ENCODE peak calls at places on chromosomes 6 and 20, in five cellular contexts. One of them, this sample, is unnamed.

GRCh38 chr6:81865712-81866111 is 113.2 kb upstream of the TENT5A start:
- DNase-seq in cardiac fibroblast: peak; percentile 51
- DNase-seq in cardiac muscle cell: no peak
- DNase-seq in activated CD8-positive, alpha-beta memory T cell treated with anti-CD3 and anti-CD28 coated beads for 1 hour: no peak
- DNase-seq in epithelial cell of esophagus: peak; percentile 59
- DNase-seq in this sample: no peak

GRCh38 chr6:391559-392440 is at the start of gene IRF4:
- DNase-seq in cardiac fibroblast: peak; percentile 5
- DNase-seq in cardiac muscle cell: no peak
- DNase-seq in activated CD8-positive, alpha-beta memory T cell treated with anti-CD3 and anti-CD28 coated beads for 1 hour: no peak
- DNase-seq in epithelial cell of esophagus: peak; percentile 9
- DNase-seq in this sample: no peak

GRCh38 chr6:39950125-39950720 is 16.0 kb upstream of the MOCS1 start:
- DNase-seq in cardiac fibroblast: no peak
- DNase-seq in cardiac muscle cell: no peak
- DNase-seq in activated CD8-positive, alpha-beta memory T cell treated with anti-CD3 and anti-CD28 coated beads for 1 hour: no peak
- DNase-seq in epithelial cell of esophagus: no peak
- DNase-seq in this sample: no peak

GRCh38 chr6:11992086-11992485 is 20.0 kb upstream of the HIVEP1 start:
- DNase-seq in cardiac fibroblast: no peak
- DNase-seq in cardiac muscle cell: no peak
- DNase-seq in activated CD8-positive, alpha-beta memory T cell treated with anti-CD3 and anti-CD28 coated beads for 1 hour: no peak
- DNase-seq in epithelial cell of esophagus: no peak
- DNase-seq in this sample: no peak

GRCh38 chr6:7414811-7415210 is 25.2 kb downstream of the RIOK1 start:
- DNase-seq in cardiac fibroblast: peak; percentile 90
- DNase-seq in cardiac muscle cell: no peak
- DNase-seq in activated CD8-positive, alpha-beta memory T cell treated with anti-CD3 and anti-CD28 coated beads for 1 hour: no peak
- DNase-seq in epithelial cell of esophagus: peak; percentile 86
- DNase-seq in this sample: no peak

GRCh38 chr6:147643341-147644200 is 135.1 kb downstream of the SAMD5 start:
- DNase-seq in cardiac fibroblast: no peak
- DNase-seq in cardiac muscle cell: no peak
- DNase-seq in activated CD8-positive, alpha-beta memory T cell treated with anti-CD3 and anti-CD28 coated beads for 1 hour: no peak
- DNase-seq in epithelial cell of esophagus: peak; percentile 50
- DNase-seq in this sample: no peak

GRCh38 chr6:7143161-7143974 is 35.6 kb downstream of the RREB1 start:
- DNase-seq in cardiac fibroblast: no peak
- DNase-seq in cardiac muscle cell: no peak
- DNase-seq in activated CD8-positive, alpha-beta memory T cell treated with anti-CD3 and anti-CD28 coated beads for 1 hour: no peak
- DNase-seq in epithelial cell of esophagus: no peak
- DNase-seq in this sample: no peak

GRCh38 chr6:474454-475185 is 83.1 kb downstream of the IRF4 start:
- DNase-seq in cardiac fibroblast: no peak
- DNase-seq in cardiac muscle cell: no peak
- DNase-seq in activated CD8-positive, alpha-beta memory T cell treated with anti-CD3 and anti-CD28 coated beads for 1 hour: no peak
- DNase-seq in epithelial cell of esophagus: peak; percentile 3
- DNase-seq in this sample: peak; percentile 58

GRCh38 chr6:160088069-160088773 is 33.4 kb upstream of the SLC22A1 start:
- DNase-seq in cardiac fibroblast: peak; percentile 88
- DNase-seq in cardiac muscle cell: peak; percentile 52
- DNase-seq in activated CD8-positive, alpha-beta memory T cell treated with anti-CD3 and anti-CD28 coated beads for 1 hour: no peak
- DNase-seq in epithelial cell of esophagus: peak; percentile 78
- DNase-seq in this sample: no peak

GRCh38 chr6:150492941-150493340 is 106.7 kb upstream of the PLEKHG1 start:
- DNase-seq in cardiac fibroblast: peak; percentile 67
- DNase-seq in cardiac muscle cell: no peak
- DNase-seq in activated CD8-positive, alpha-beta memory T cell treated with anti-CD3 and anti-CD28 coated beads for 1 hour: no peak
- DNase-seq in epithelial cell of esophagus: peak; percentile 91
- DNase-seq in this sample: no peak

GRCh38 chr6:111150577-111150976 is 63.3 kb downstream of the SLC16A10 start:
- DNase-seq in cardiac fibroblast: no peak
- DNase-seq in cardiac muscle cell: no peak
- DNase-seq in activated CD8-positive, alpha-beta memory T cell treated with anti-CD3 and anti-CD28 coated beads for 1 hour: no peak
- DNase-seq in epithelial cell of esophagus: peak; percentile 91
- DNase-seq in this sample: no peak

GRCh38 chr20:4661191-4661590 is 60.5 kb upstream of the PRND start:
- DNase-seq in cardiac fibroblast: no peak
- DNase-seq in cardiac muscle cell: no peak
- DNase-seq in activated CD8-positive, alpha-beta memory T cell treated with anti-CD3 and anti-CD28 coated beads for 1 hour: no peak
- DNase-seq in epithelial cell of esophagus: no peak
- DNase-seq in this sample: peak; percentile 7

GRCh38 chr6:83031689-83032088 is 34.0 kb downstream of the UBE3D start:
- DNase-seq in cardiac fibroblast: no peak
- DNase-seq in cardiac muscle cell: no peak
- DNase-seq in activated CD8-positive, alpha-beta memory T cell treated with anti-CD3 and anti-CD28 coated beads for 1 hour: no peak
- DNase-seq in epithelial cell of esophagus: no peak
- DNase-seq in this sample: no peak

GRCh38 chr6:135277422-135277821 is 96.3 kb downstream of the MYB start:
- DNase-seq in cardiac fibroblast: no peak
- DNase-seq in cardiac muscle cell: no peak
- DNase-seq in activated CD8-positive, alpha-beta memory T cell treated with anti-CD3 and anti-CD28 coated beads for 1 hour: no peak
- DNase-seq in epithelial cell of esophagus: no peak
- DNase-seq in this sample: no peak

This sample was measured in effector memory CD8-positive, alpha-beta T cell.